ENCODE peak calls at places on chromosomes 4 and X, in four cellular contexts. E is GM23248, Y is HepG2, P is mammary epithelial cell. G is an unnamed sample. For H3K4me1, the result is how much of the 10 kb centered on the place peaks cover.

GRCh38 chrX:110081740-110082139 is 78.8 kb downstream of the TMEM164 start:
- DNase-seq in E (no peak), Y (no peak), P (peak), G (no peak)

GRCh38 chr4:97656034-97656720 is 487.1 kb downstream of the STPG2 start:
- DNase-seq in E (peak), Y (no peak), P (peak), G (peak)

GRCh38 chr4:6439120-6439757 is 33.2 kb downstream of the PPP2R2C start:
- DNase-seq in E (no peak), Y (no peak), P (no peak), G (no peak)

GRCh38 chr4:98657531-98658286 is 702 bp downstream of the TSPAN5 start:
- DNase-seq in E (peak), Y (no peak), P (peak), G (peak)

GRCh38 chr4:37685211-37685725 is 908 bp downstream of the RELL1 start:
- DNase-seq in E (peak), Y (no peak), P (peak), G (peak)

GRCh38 chrX:54786972-54787371 is 11.1 kb downstream of the ITIH6 start:
- DNase-seq in E (no peak), Y (no peak), P (peak), G (no peak)

GRCh38 chr4:141058739-141059507 is 74.3 kb downstream of the RNF150 start:
- DNase-seq in E (peak), Y (no peak), P (no peak), G (peak)

GRCh38 chr4:25970691-25971427 is 56.8 kb downstream of the SMIM20 start:
- DNase-seq in E (no peak), Y (peak), P (no peak), G (peak)

GRCh38 chr4:38822748-38823303 is 18.2 kb upstream of the TLR1 start:
- DNase-seq in E (no peak), Y (no peak), P (no peak), G (no peak)

GRCh38 chr4:22389240-22389871 is 126.5 kb downstream of the ADGRA3 start:
- DNase-seq in E (peak), Y (peak), P (peak), G (peak)

GRCh38 chr4:2733001-2733843 is 22.9 kb downstream of the TNIP2 start:
- DNase-seq in E (no peak), Y (peak), P (no peak), G (no peak)

GRCh38 chrX:18149454-18149853 is 71.2 kb downstream of the BEND2 start:
- DNase-seq in E (no peak), Y (peak), P (no peak), G (no peak)

GRCh38 chr4:173360587-173361221 is 10.1 kb upstream of the SAP30 start:
- DNase-seq in E (peak), Y (no peak), P (no peak), G (peak)

GRCh38 chr4:112189754-112190153 is 41.8 kb upstream of the AP1AR start:
- DNase-seq in E (peak), Y (no peak), P (no peak), G (peak)

GRCh38 chr4:148116264-148116663 is 325.9 kb downstream of the NR3C2 start:
- DNase-seq in E (peak), Y (no peak), P (no peak), G (peak)

GRCh38 chrX:3449287-3449686 is 102.8 kb upstream of the MXRA5 start:
- DNase-seq in E (peak), Y (no peak), P (no peak), G (peak)

GRCh38 chr4:105483840-105484239 is 10.0 kb upstream of the PPA2 start:
- DNase-seq in E (no peak), Y (no peak), P (no peak), G (no peak)

GRCh38 chrX:318068-318738 is 393 bp downstream of the GTPBP6 start:
- DNase-seq in E (peak), Y (peak), P (peak), G (peak)

GRCh38 chr4:118761387-118762016 is 74.4 kb downstream of the SEC24D start:
- DNase-seq in E (no peak), Y (no peak), P (no peak), G (no peak)

GRCh38 chr4:128177376-128177959 is 110.1 kb downstream of the PGRMC2 start:
- DNase-seq in E (peak), Y (no peak), P (peak), G (peak)

GRCh38 chr4:73964862-73965611 is 16.8 kb downstream of the PF4 start:
- DNase-seq in E (peak), Y (peak), P (no peak), G (no peak)

GRCh38 chr4:82128355-82128754 is 245.4 kb downstream of the HNRNPD start:
- DNase-seq in E (no peak), Y (no peak), P (no peak), G (no peak)

GRCh38 chr4:82918091-82918490 is 17.6 kb downstream of the THAP9 start:
- DNase-seq in E (no peak), Y (no peak), P (no peak), G (no peak)

GRCh38 chr4:156021298-156021697 is 67.6 kb upstream of the CTSO start:
- DNase-seq in E (no peak), Y (no peak), P (no peak), G (no peak)
- H3K4me1 ChIP-seq in E (under half), Y (under half), P (under half), G (under half)

GRCh38 chr4:185576314-185576713 is 41.0 kb upstream of the PDLIM3 start:
- DNase-seq in E (no peak), Y (no peak), P (no peak), G (no peak)
- H3K4me3 ChIP-seq in E (no peak), Y (no peak), P (no peak), G (no peak)

GRCh38 chr4:152079543-152080293 is 318.9 kb upstream of the GATB start:
- DNase-seq in E (no peak), Y (no peak), P (no peak), G (no peak)
- H3K9ac ChIP-seq in E (no peak), Y (no peak), P (no peak), G (no peak)

GRCh38 chrX:37816766-37817165 is 30.6 kb downstream of the DYNLT3 start:
- DNase-seq in E (no peak), Y (no peak), P (no peak), G (no peak)

GRCh38 chrX:37817579-37817978 is 29.8 kb downstream of the DYNLT3 start:
- DNase-seq in E (no peak), Y (no peak), P (no peak), G (no peak)

GRCh38 chrX:37815366-37815765 is 32.0 kb downstream of the DYNLT3 start:
- DNase-seq in E (no peak), Y (no peak), P (no peak), G (no peak)

GRCh38 chrX:37818031-37818430 is 29.3 kb downstream of the DYNLT3 start:
- DNase-seq in E (no peak), Y (no peak), P (no peak), G (no peak)

DNA sequence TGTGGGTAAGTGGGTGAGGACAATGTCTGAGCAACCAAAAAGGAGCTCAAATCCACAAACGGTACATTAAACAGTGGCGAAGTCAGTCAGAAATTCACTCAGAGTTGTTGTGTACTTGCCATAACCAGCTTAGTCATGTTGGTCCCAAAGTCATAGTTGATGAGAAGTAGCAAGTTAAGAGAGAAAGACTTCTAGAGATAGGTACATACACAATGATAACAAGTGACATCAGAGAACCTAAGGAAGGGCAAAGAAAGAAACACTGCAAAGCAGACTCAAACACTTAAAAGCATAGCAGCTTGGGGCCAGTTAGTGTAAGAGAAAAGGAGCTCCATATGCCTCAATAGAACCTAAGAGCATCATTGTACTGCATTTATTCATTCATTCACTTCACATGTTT is 30.2 kb downstream of the DYNLT3 start:
- DNase-seq in E (no peak), Y (no peak), P (no peak), G (no peak)
- H3K4me1 ChIP-seq in E (under half), Y (under half), P (under half), G (under half)

DNA sequence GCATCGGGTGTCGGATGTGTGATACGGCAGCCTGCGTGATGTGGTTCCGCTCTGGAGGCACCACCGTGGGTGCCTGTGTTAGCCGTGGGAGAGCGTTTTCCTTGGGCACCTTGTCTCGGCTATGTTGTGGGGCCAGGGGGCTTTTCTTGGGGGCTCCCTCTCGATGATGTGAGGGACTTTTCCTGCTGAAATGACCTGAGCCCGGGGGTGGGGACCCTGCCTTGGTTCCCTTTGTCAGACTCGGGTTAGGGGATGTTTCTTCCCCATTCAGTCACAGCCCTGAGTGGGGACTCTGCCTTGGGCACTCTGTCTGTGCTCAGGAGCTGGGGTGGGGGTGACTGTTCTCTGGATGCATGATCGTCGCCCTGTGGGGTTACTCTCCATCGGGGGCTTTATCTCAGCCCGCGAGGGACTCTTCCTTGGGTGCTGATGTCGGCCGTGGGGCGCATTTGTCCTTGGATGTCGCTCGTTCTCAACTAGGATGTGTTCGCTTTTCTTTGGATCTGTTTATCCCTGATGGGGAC is 26.7 kb downstream of the CT45A3 start:
- DNase-seq in E (no peak), Y (no peak), P (no peak), G (no peak)
- H3K4me3 ChIP-seq in E (no peak), Y (no peak), P (no peak), G (no peak)

GRCh38 chr4:166662266-166662843 is 571.9 kb downstream of the SPOCK3 start:
- DNase-seq in E (no peak), Y (no peak), P (peak), G (no peak)
- H3K9ac ChIP-seq in E (no peak), Y (no peak), P (no peak), G (no peak)

GRCh38 chrX:149472620-149473019 is 32.5 kb downstream of the IDS start:
- DNase-seq in E (peak), Y (no peak), P (peak), G (no peak)

GRCh38 chrX:149476513-149476912 is 28.6 kb downstream of the IDS start:
- DNase-seq in E (no peak), Y (no peak), P (no peak), G (no peak)

GRCh38 chrX:149473966-149474365 is 31.1 kb downstream of the IDS start:
- DNase-seq in E (no peak), Y (no peak), P (no peak), G (no peak)

GRCh38 chrX:149470960-149471359 is 34.1 kb downstream of the IDS start:
- DNase-seq in E (peak), Y (peak), P (peak), G (peak)

GRCh38 chrX:149473092-149473491 is 32.0 kb downstream of the IDS start:
- DNase-seq in E (no peak), Y (no peak), P (no peak), G (no peak)
- H3K4me1 ChIP-seq in E (under half), Y (under half), P (under half), G (under half)